ENCODE peak calls at places on chromosomes 4 and X, in nine cellular contexts. P is endothelial cell; Q is ACHN; I is fibroblast of lung; O is cerebellar cortex; H is dorsolateral prefrontal cortex; Y is NAMALWA; G is amniotic stem cell; J is stimulated activated naive CD8-positive, alpha-beta T cell treated with anti-CD3 and anti-CD28 coated beads, Interleukin-15, Interleukin-2, amounts not matched to agents 100 U/mL and 50 U/mL, for 24 hours. C is an unnamed sample.

GRCh38 chr4:107034091-107034698 is 1.9 kb downstream of the DKK2 start:
- DNase-seq in G (no peak), I (peak; percentile 50), O (peak; percentile 32), Y (no peak), P (peak; percentile 70), Q (no peak), J (peak; percentile 5), H (peak; percentile 74), C (no peak)

GRCh38 chr4:94744830-94745229 is 12.9 kb upstream of the BMPR1B start:
- DNase-seq in J (no peak), P (no peak), I (no peak), H (no peak), Q (no peak), Y (no peak), O (no peak), G (no peak), C (no peak)

GRCh38 chr4:187357861-187358260 is 634.2 kb upstream of the FAT1 start:
- DNase-seq in J (no peak), H (no peak), P (no peak), G (no peak), Y (no peak), Q (no peak), I (no peak), O (no peak), C (no peak)

GRCh38 chr4:120769227-120769626 is 153.3 kb downstream of the PRDM5 start:
- DNase-seq in G (peak; percentile 0), O (no peak), J (no peak), Y (no peak), Q (peak; percentile 39), H (no peak), I (peak; percentile 94), P (no peak), C (no peak)

GRCh38 chr4:122117743-122118142 is 34.4 kb upstream of the BLTP1 start:
- DNase-seq in J (no peak), G (no peak), I (peak; percentile 82), Y (no peak), P (no peak), O (no peak), H (no peak), Q (no peak), C (no peak)

GRCh38 chr4:22246816-22247215 is 269.1 kb downstream of the ADGRA3 start:
- DNase-seq in H (no peak), P (no peak), Q (no peak), J (no peak), G (no peak), O (peak; percentile 81), Y (no peak), I (no peak), C (no peak)

GRCh38 chr4:111530446-111530845 is 614.8 kb upstream of the FAM241A start:
- DNase-seq in I (peak; percentile 2), J (no peak), H (no peak), G (no peak), P (no peak), Y (no peak), Q (no peak), O (no peak), C (no peak)

GRCh38 chr4:3434891-3435683 is 6.7 kb upstream of the HGFAC start:
- DNase-seq in Q (no peak), H (no peak), G (no peak), P (no peak), J (no peak), O (no peak), I (no peak), Y (no peak), C (no peak)

GRCh38 chr4:104345598-104346242 is 149.0 kb downstream of the CXXC4 start:
- DNase-seq in I (no peak), O (no peak), J (no peak), H (no peak), P (no peak), Y (no peak), G (no peak), Q (no peak), C (no peak)

GRCh38 chr4:86685401-86685800 is 91.3 kb downstream of the PTPN13 start:
- DNase-seq in Y (no peak), G (no peak), P (no peak), H (no peak), Q (no peak), J (no peak), I (peak; percentile 49), O (no peak), C (no peak)

GRCh38 chr4:185383451-185383850 is 12.3 kb downstream of the LRP2BP start:
- DNase-seq in H (no peak), J (no peak), G (no peak), Y (no peak), Q (no peak), O (no peak), I (no peak), P (no peak), C (no peak)

GRCh38 chr4:83082777-83083176 is 31.8 kb downstream of the PLAC8 start:
- DNase-seq in Y (no peak), J (no peak), P (no peak), I (no peak), O (no peak), Q (no peak), G (no peak), H (no peak), C (no peak)

GRCh38 chr4:99389606-99390005 is 37.1 kb upstream of the ADH1C start:
- DNase-seq in G (no peak), J (no peak), H (no peak), I (peak; percentile 62), Y (no peak), Q (no peak), P (no peak), O (no peak), C (no peak)

GRCh38 chr4:1856920-1857699 is 1.2 kb upstream of the LETM1 start:
- DNase-seq in I (no peak), H (no peak), J (peak; percentile 17), G (no peak), P (peak; percentile 20), O (peak; percentile 25), Q (peak; percentile 30), Y (no peak), C (no peak)

GRCh38 chr4:94507708-94508107 is 56.0 kb downstream of the PDLIM5 start:
- DNase-seq in Y (no peak), P (no peak), Q (peak; percentile 27), J (peak; percentile 4), H (no peak), O (no peak), I (peak; percentile 91), G (peak; percentile 24), C (no peak)

GRCh38 chr4:6916587-6917444 is 7.2 kb downstream of the TBC1D14 start:
- DNase-seq in Y (no peak), I (no peak), P (no peak), O (no peak), Q (peak; percentile 35), G (no peak), H (no peak), J (peak; percentile 57), C (no peak)

GRCh38 chr4:6928067-6928466 is 18.4 kb downstream of the TBC1D14 start:
- DNase-seq in O (peak; percentile 93), Y (no peak), J (no peak), Q (no peak), I (no peak), P (no peak), H (no peak), G (no peak), C (no peak)

GRCh38 chrX:50691820-50692219 is 122.2 kb downstream of the SHROOM4 start:
- DNase-seq in P (peak; percentile 29), H (no peak), J (no peak), O (peak; percentile 44), I (peak; percentile 46), G (peak; percentile 17), Y (peak; percentile 72), Q (peak; percentile 54), C (no peak)

GRCh38 chrX:7789200-7789599 is 53.8 kb upstream of the VCX start:
- DNase-seq in Q (no peak), Y (no peak), I (no peak), J (no peak), G (no peak), O (no peak), P (no peak), H (no peak), C (no peak)

GRCh38 chr4:185651137-185651677 is 115.9 kb upstream of the PDLIM3 start:
- DNase-seq in I (no peak), Y (no peak), H (no peak), P (no peak), O (no peak), Q (no peak), G (no peak), J (no peak), C (no peak)

GRCh38 chr4:6924361-6924779 is 14.7 kb downstream of the TBC1D14 start:
- DNase-seq in Y (no peak), I (no peak), J (no peak), Q (no peak), P (no peak), O (no peak), G (no peak), H (no peak), C (no peak)